ENCODE peak calls at places on chromosomes 12 and 14, in five cellular contexts. Q is HepG2, S is K562, G is GM23338, H is GM12878. O is an unnamed sample.

GRCh38 chr12:50985322-50985721 is 33.0 kb downstream of the HIGD1C start:
- DNase-seq in Q (peak; percentile 25), S (no peak), G (no peak), H (no peak), O (no peak)

GRCh38 chr12:34354239-34355200 is 332.2 kb downstream of the ALG10 start:
- DNase-seq in Q (no peak), S (peak; percentile 24), G (no peak), H (no peak), O (peak; percentile 69)

GRCh38 chr14:103679351-103679750 is 35.9 kb downstream of the XRCC3 start:
- DNase-seq in Q (peak; percentile 6), S (no peak), G (peak; percentile 62), H (peak; percentile 34), O (peak; percentile 47)

GRCh38 chr12:41745593-41745992 is 399.1 kb downstream of the GXYLT1 start:
- DNase-seq in Q (no peak), S (no peak), G (peak; percentile 49), H (no peak), O (no peak)

GRCh38 chr14:100403802-100404201 is 80.7 kb downstream of the SLC25A47 start:
- DNase-seq in Q (no peak), S (no peak), G (no peak), H (no peak), O (no peak)

GRCh38 chr12:49548481-49548821 is 9.6 kb downstream of the KCNH3 start:
- DNase-seq in Q (no peak), S (no peak), G (no peak), H (no peak), O (no peak)

GRCh38 chr14:54772451-54772881 is 130.2 kb downstream of the GCH1 start:
- DNase-seq in Q (no peak), S (no peak), G (no peak), H (no peak), O (no peak)

GRCh38 chr12:85424581-85425348 is 144.7 kb downstream of the ALX1 start:
- DNase-seq in Q (peak; percentile 34), S (peak; percentile 6), G (peak; percentile 67), H (peak; percentile 15), O (no peak)

GRCh38 chr14:98174031-98174430 is 1098.0 kb downstream of the BCL11B start:
- DNase-seq in Q (no peak), S (no peak), G (no peak), H (no peak), O (no peak)

GRCh38 chr12:58639323-58639934 is 280.9 kb downstream of the LRIG3 start:
- DNase-seq in Q (no peak), S (no peak), G (no peak), H (no peak), O (no peak)

GRCh38 chr14:88189040-88189839 is 133.8 kb downstream of the KCNK10 start:
- DNase-seq in Q (peak; percentile 81), S (peak; percentile 30), G (peak; percentile 95), H (peak; percentile 25), O (peak; percentile 67)

GRCh38 chr12:116820077-116820656 is 61.1 kb downstream of the HRK start:
- DNase-seq in Q (no peak), S (no peak), G (no peak), H (no peak), O (no peak)
- TF ChIP-seq JUNB in Q (no peak), S (no peak), G (no peak), H (no peak), O (no peak)

DNA sequence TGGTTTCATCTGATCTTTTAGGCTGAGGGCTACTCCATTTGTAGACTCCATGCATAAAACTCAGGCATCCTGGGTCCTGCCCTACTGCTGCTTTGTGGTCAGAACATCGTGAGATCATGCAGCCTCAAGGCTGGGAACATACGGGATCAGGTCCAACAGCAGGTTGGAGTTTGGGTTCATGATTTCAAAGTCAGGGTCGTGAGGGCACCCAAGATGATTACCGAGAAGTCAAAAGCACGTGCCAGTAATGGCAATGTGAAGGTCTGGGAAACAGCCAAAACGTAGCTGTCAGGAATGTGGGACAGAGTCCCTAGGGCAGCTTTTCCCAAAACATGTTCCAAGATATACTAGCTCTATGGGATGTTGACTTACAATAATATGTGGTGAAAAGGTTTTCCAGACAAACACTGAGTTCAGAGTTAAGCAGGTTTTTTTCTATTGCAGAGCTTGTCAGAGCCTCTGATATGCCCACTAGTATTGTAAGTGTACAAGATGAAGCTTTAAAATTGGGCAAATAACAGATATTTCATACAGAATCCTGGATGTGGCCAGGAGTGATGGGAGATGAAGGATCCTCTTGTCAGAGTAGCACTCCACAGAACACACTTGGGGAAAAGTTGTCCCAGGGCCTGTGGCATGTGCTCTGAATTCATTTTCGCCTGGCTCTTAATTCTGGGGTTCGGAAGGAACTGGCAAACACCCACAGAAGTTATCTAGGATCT is 130.2 kb upstream of the DNM1L start:
- DNase-seq in Q (no peak), S (no peak), G (no peak), H (no peak), O (no peak)
- TF ChIP-seq JUNB in Q (no peak), S (no peak), G (no peak), H (no peak), O (no peak)

DNA sequence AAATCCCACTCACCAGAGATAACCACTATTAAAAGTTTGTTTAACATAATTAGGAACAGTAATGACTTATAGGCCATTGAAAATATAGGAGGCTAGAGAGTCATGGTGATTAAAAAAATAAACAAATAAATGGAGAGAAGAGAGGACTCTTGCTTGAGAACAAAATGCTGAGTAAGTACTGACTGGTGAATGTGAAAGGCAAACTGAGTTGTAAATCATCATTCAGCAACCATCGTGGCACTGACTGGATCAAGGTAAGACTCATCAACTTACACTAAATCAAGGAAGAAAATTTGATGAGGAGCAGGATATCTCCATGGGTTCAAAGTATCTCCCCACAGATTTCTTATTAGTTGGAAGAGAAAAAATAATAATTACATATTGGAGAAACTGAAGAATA is 14.1 kb upstream of the YBX3 start:
- DNase-seq in Q (no peak), S (no peak), G (no peak), H (no peak), O (no peak)
- TF ChIP-seq JUNB in Q (no peak), S (no peak), G (no peak), H (no peak), O (no peak)

DNA sequence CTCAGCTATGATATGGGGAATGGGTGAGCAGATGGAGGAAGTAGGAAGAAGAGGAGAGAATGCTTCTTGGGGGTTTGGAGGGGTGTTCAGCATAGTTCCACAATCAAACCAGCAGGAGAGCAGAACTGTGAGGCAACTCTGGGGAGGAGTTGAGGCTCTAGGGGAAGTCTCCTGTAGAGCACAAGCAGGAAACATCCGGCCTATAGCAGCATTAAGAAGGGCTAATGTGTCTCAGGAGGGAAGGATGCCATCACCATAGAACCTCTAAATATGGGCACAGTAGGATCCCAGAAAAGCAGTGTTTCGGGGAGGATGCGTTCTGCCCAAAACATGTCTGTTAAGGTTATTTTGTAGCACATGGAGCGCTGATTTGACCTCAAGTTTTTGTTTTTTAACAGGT is 8.4 kb upstream of the SALL2 start:
- DNase-seq in Q (no peak), S (no peak), G (peak; percentile 88), H (no peak), O (no peak)
- TF ChIP-seq JUNB in Q (no peak), S (no peak), G (no peak), H (no peak), O (no peak)

DNA sequence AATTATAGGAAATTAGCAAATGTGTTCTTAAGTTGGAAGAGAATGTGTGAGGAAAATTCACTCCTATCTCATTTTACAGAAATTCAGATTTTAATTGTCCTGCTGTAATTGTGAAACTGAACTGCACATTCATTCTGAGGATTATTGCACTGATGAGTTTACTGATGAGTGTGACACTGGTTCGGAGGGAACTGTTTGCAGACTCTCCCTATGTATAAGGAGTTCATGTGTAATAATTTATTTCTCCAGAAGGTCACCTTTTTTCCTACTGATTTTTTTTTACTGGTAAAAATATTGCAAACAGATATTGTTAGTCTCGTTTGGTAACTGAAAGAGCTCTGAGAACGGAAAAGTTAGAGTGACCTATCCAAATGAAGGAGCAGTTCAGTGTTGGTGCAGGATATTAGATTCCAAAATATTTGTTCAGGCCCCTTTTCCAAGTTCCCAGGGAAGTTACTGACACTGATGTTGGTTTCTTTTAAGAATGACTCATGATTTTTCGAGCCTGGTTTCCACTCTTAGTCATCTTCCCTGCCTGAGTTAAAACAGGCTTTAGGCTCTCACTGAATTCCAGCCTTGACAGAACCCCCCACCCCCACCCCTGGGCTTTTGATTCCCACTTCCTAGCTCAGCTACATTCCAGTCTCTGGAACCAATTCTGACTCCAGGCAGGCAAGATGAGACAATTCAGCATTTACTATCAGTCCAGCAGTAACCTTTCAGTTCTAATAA is 18.4 kb downstream of the ANO6 start:
- DNase-seq in Q (peak; percentile 92), S (peak; percentile 42), G (peak; percentile 90), H (no peak), O (peak; percentile 91)
- TF ChIP-seq JUNB in Q (peak; percentile 19), S (peak; percentile 68), G (no peak), H (peak; percentile 47), O (peak; percentile 90)

GRCh38 chr12:65106948-65107347 is 14.2 kb downstream of the WIF1 start:
- DNase-seq in Q (no peak), S (no peak), G (peak; percentile 23), H (no peak), O (peak; percentile 15)
- TF ChIP-seq JUNB in Q (no peak), S (no peak), G (no peak), H (no peak), O (no peak)

O was measured in A549.